ENCODE peak calls at places on chromosome 15, in five cellular contexts. One of them, this sample, is unnamed.

GRCh38 chr15:48565560-48566482 is 79.7 kb downstream of the FBN1 start:
- DNase-seq in heart left ventricle: no peak
- DNase-seq in right lobe of liver: no peak
- DNase-seq in tibial nerve: no peak
- DNase-seq in IMR-90: peak; percentile 91
- DNase-seq in this sample: no peak

GRCh38 chr15:89057506-89058133 is 30.6 kb upstream of the ABHD2 start:
- DNase-seq in heart left ventricle: peak; percentile 73
- DNase-seq in right lobe of liver: peak; percentile 77
- DNase-seq in tibial nerve: peak; percentile 83
- DNase-seq in IMR-90: peak; percentile 70
- DNase-seq in this sample: peak; percentile 82

GRCh38 chr15:101206173-101206572 is 45.7 kb downstream of the CHSY1 start:
- DNase-seq in tibial nerve: no peak
- DNase-seq in IMR-90: peak; percentile 95
- DNase-seq in right lobe of liver: no peak
- DNase-seq in heart left ventricle: no peak
- DNase-seq in this sample: no peak

GRCh38 chr15:47750030-47750739 is 32.9 kb downstream of the SEMA6D start:
- DNase-seq in IMR-90: peak; percentile 91
- DNase-seq in right lobe of liver: no peak
- DNase-seq in tibial nerve: no peak
- DNase-seq in heart left ventricle: no peak
- DNase-seq in this sample: no peak

GRCh38 chr15:89332446-89332845 is 2.2 kb downstream of the POLG start:
- DNase-seq in tibial nerve: no peak
- DNase-seq in heart left ventricle: no peak
- DNase-seq in right lobe of liver: no peak
- DNase-seq in IMR-90: peak; percentile 10
- DNase-seq in this sample: no peak

GRCh38 chr15:87959080-87959479 is 297.5 kb downstream of the NTRK3 start:
- DNase-seq in tibial nerve: no peak
- DNase-seq in heart left ventricle: no peak
- DNase-seq in right lobe of liver: no peak
- DNase-seq in IMR-90: no peak
- DNase-seq in this sample: no peak

GRCh38 chr15:85047271-85047948 is 65.8 kb downstream of the PDE8A start:
- DNase-seq in right lobe of liver: no peak
- DNase-seq in tibial nerve: no peak
- DNase-seq in IMR-90: peak; percentile 99
- DNase-seq in heart left ventricle: peak; percentile 81
- DNase-seq in this sample: peak; percentile 42

GRCh38 chr15:94266789-94267188 is 35.4 kb downstream of the MCTP2 start:
- DNase-seq in tibial nerve: no peak
- DNase-seq in IMR-90: no peak
- DNase-seq in heart left ventricle: no peak
- DNase-seq in right lobe of liver: no peak
- DNase-seq in this sample: no peak

GRCh38 chr15:72784233-72784876 is 797 bp upstream of the ADPGK start:
- DNase-seq in tibial nerve: no peak
- DNase-seq in right lobe of liver: no peak
- DNase-seq in heart left ventricle: peak; percentile 9
- DNase-seq in IMR-90: peak; percentile 89
- DNase-seq in this sample: peak; percentile 60

GRCh38 chr15:95196176-95196915 is 965.0 kb downstream of the MCTP2 start:
- DNase-seq in IMR-90: no peak
- DNase-seq in heart left ventricle: no peak
- DNase-seq in tibial nerve: no peak
- DNase-seq in right lobe of liver: no peak
- DNase-seq in this sample: no peak

GRCh38 chr15:57654136-57654845 is 52.2 kb upstream of the POLR2M start:
- DNase-seq in IMR-90: peak; percentile 27
- DNase-seq in heart left ventricle: no peak
- DNase-seq in right lobe of liver: no peak
- DNase-seq in tibial nerve: no peak
- DNase-seq in this sample: no peak

GRCh38 chr15:84817461-84818081 is 415 bp downstream of the ALPK3 start:
- DNase-seq in heart left ventricle: no peak
- DNase-seq in right lobe of liver: no peak
- DNase-seq in IMR-90: no peak
- DNase-seq in tibial nerve: no peak
- DNase-seq in this sample: no peak

GRCh38 chr15:83320404-83320803 is 35.9 kb upstream of the BNC1 start:
- DNase-seq in tibial nerve: no peak
- DNase-seq in right lobe of liver: no peak
- DNase-seq in IMR-90: peak; percentile 55
- DNase-seq in heart left ventricle: no peak
- DNase-seq in this sample: no peak

GRCh38 chr15:30670056-30670455 is 44.1 kb downstream of the ARHGAP11B start:
- DNase-seq in IMR-90: peak; percentile 17
- DNase-seq in right lobe of liver: no peak
- DNase-seq in heart left ventricle: no peak
- DNase-seq in tibial nerve: no peak
- DNase-seq in this sample: no peak

GRCh38 chr15:42800731-42801474 is 64.0 kb upstream of the CDAN1 start:
- DNase-seq in heart left ventricle: no peak
- DNase-seq in tibial nerve: no peak
- DNase-seq in IMR-90: no peak
- DNase-seq in right lobe of liver: no peak
- DNase-seq in this sample: no peak

GRCh38 chr15:40282144-40282869 is 557 bp downstream of the ANKRD63 start:
- DNase-seq in heart left ventricle: no peak
- DNase-seq in tibial nerve: no peak
- DNase-seq in IMR-90: no peak
- DNase-seq in right lobe of liver: peak; percentile 75
- DNase-seq in this sample: no peak
- TF ChIP-seq POLR2A in heart left ventricle: no peak
- TF ChIP-seq POLR2A in tibial nerve: no peak
- TF ChIP-seq POLR2A in IMR-90: no peak
- TF ChIP-seq POLR2A in right lobe of liver: no peak
- TF ChIP-seq POLR2A in this sample: no peak

GRCh38 chr15:64611085-64611484 is 150.7 kb downstream of the ZNF609 start:
- DNase-seq in heart left ventricle: no peak
- DNase-seq in right lobe of liver: no peak
- DNase-seq in IMR-90: no peak
- DNase-seq in tibial nerve: no peak
- DNase-seq in this sample: no peak
- H3K4me3 ChIP-seq in heart left ventricle: no peak overlapping the region
- H3K4me3 ChIP-seq in right lobe of liver: no peak overlapping the region
- H3K4me3 ChIP-seq in IMR-90: no peak overlapping the region
- H3K4me3 ChIP-seq in tibial nerve: no peak overlapping the region
- H3K4me3 ChIP-seq in this sample: no peak overlapping the region

GRCh38 chr15:50883903-50884302 is 24.6 kb upstream of the AP4E1 start:
- DNase-seq in IMR-90: peak; percentile 46
- DNase-seq in right lobe of liver: no peak
- DNase-seq in heart left ventricle: no peak
- DNase-seq in tibial nerve: no peak
- DNase-seq in this sample: no peak

GRCh38 chr15:50879016-50879415 is 29.5 kb upstream of the AP4E1 start:
- DNase-seq in heart left ventricle: no peak
- DNase-seq in right lobe of liver: no peak
- DNase-seq in IMR-90: no peak
- DNase-seq in tibial nerve: no peak
- DNase-seq in this sample: no peak

GRCh38 chr15:50880221-50880620 is 28.3 kb upstream of the AP4E1 start:
- DNase-seq in IMR-90: no peak
- DNase-seq in heart left ventricle: no peak
- DNase-seq in right lobe of liver: no peak
- DNase-seq in tibial nerve: no peak
- DNase-seq in this sample: no peak

GRCh38 chr15:50881121-50882048 is 27.1 kb upstream of the AP4E1 start:
- DNase-seq in tibial nerve: no peak
- DNase-seq in IMR-90: peak; percentile 19
- DNase-seq in heart left ventricle: no peak
- DNase-seq in right lobe of liver: no peak
- DNase-seq in this sample: no peak

GRCh38 chr15:50880651-50881114 is 27.8 kb upstream of the AP4E1 start:
- DNase-seq in tibial nerve: no peak
- DNase-seq in right lobe of liver: no peak
- DNase-seq in heart left ventricle: no peak
- DNase-seq in IMR-90: peak; percentile 86
- DNase-seq in this sample: no peak
- TF ChIP-seq POLR2A in tibial nerve: no peak
- TF ChIP-seq POLR2A in right lobe of liver: no peak
- TF ChIP-seq POLR2A in heart left ventricle: no peak
- TF ChIP-seq POLR2A in IMR-90: no peak
- TF ChIP-seq POLR2A in this sample: no peak

GRCh38 chr15:81182746-81183402 is 13.8 kb upstream of the IL16 start:
- DNase-seq in heart left ventricle: no peak
- DNase-seq in IMR-90: no peak
- DNase-seq in right lobe of liver: no peak
- DNase-seq in tibial nerve: no peak
- DNase-seq in this sample: peak; percentile 40

GRCh38 chr15:81183403-81183760 is 13.3 kb upstream of the IL16 start:
- DNase-seq in right lobe of liver: no peak
- DNase-seq in tibial nerve: no peak
- DNase-seq in heart left ventricle: no peak
- DNase-seq in IMR-90: no peak
- DNase-seq in this sample: no peak

GRCh38 chr15:81184188-81184587 is 12.5 kb upstream of the IL16 start:
- DNase-seq in IMR-90: peak; percentile 41
- DNase-seq in tibial nerve: no peak
- DNase-seq in heart left ventricle: no peak
- DNase-seq in right lobe of liver: no peak
- DNase-seq in this sample: no peak

GRCh38 chr15:81181220-81181619 is 15.5 kb upstream of the IL16 start:
- DNase-seq in tibial nerve: no peak
- DNase-seq in IMR-90: no peak
- DNase-seq in heart left ventricle: no peak
- DNase-seq in right lobe of liver: no peak
- DNase-seq in this sample: no peak

GRCh38 chr15:81182031-81182745 is 14.5 kb upstream of the IL16 start:
- DNase-seq in tibial nerve: no peak
- DNase-seq in right lobe of liver: no peak
- DNase-seq in heart left ventricle: no peak
- DNase-seq in IMR-90: peak; percentile 36
- DNase-seq in this sample: no peak
- H3K4me3 ChIP-seq in tibial nerve: peak overlapping the region; percentile 18
- H3K4me3 ChIP-seq in right lobe of liver: no peak overlapping the region
- H3K4me3 ChIP-seq in heart left ventricle: peak overlapping the region; percentile 27
- H3K4me3 ChIP-seq in IMR-90: peak overlapping the region; percentile 43
- H3K4me3 ChIP-seq in this sample: peak overlapping the region; percentile 45

GRCh38 chr15:40286061-40286532 is 3.2 kb upstream of the ANKRD63 start:
- DNase-seq in heart left ventricle: no peak
- DNase-seq in IMR-90: no peak
- DNase-seq in tibial nerve: no peak
- DNase-seq in right lobe of liver: no peak
- DNase-seq in this sample: no peak
- TF ChIP-seq POLR2A in heart left ventricle: no peak
- TF ChIP-seq POLR2A in IMR-90: no peak
- TF ChIP-seq POLR2A in tibial nerve: no peak
- TF ChIP-seq POLR2A in right lobe of liver: no peak
- TF ChIP-seq POLR2A in this sample: no peak

This sample was measured in ovary.